ENCODE peak calls at places on chromosomes 3 and 15, in six cellular contexts. D is stimulated activated CD4-positive, alpha-beta T cell treated with anti-CD3 and anti-CD28 coated beads, Interleukin-1b, Interleukin-23, amount 100 ng/mL, for 4 hours; O is ACHN; Q is thoracic aorta; K is RWPE1; W is HuH-7. G is an unnamed sample.

GRCh38 chr3:141227752-141228151 is 3.9 kb upstream of the PXYLP1 start:
- DNase-seq in O (no peak), K (no peak), W (no peak), D (no peak), Q (no peak), G (no peak)

GRCh38 chr15:85094685-85095084 is 113.0 kb downstream of the PDE8A start:
- DNase-seq in W (no peak), D (no peak), O (no peak), Q (no peak), K (no peak), G (no peak)

GRCh38 chr3:157142315-157142714 is 17.6 kb downstream of the CCNL1 start:
- DNase-seq in Q (no peak), W (no peak), O (no peak), D (no peak), K (no peak), G (no peak)

GRCh38 chr3:115251509-115251908 is 104.4 kb upstream of the ZBTB20 start:
- DNase-seq in Q (no peak), W (no peak), K (peak; percentile 19), D (no peak), O (no peak), G (no peak)

GRCh38 chr15:62453356-62453755 is 288.3 kb upstream of the C2CD4B start:
- DNase-seq in W (no peak), Q (no peak), D (no peak), K (no peak), O (no peak), G (no peak)

GRCh38 chr3:117692416-117692995 is 982.9 kb downstream of the TUSC7 start:
- DNase-seq in K (no peak), D (no peak), W (no peak), O (no peak), Q (no peak), G (no peak)

GRCh38 chr3:52231502-52232278 is 6.2 kb upstream of the TLR9 start:
- DNase-seq in O (peak; percentile 57), K (no peak), D (peak; percentile 90), W (peak; percentile 85), Q (no peak), G (peak; percentile 55)

GRCh38 chr3:66107855-66108254 is 69.1 kb upstream of the MAGI1 start:
- DNase-seq in W (no peak), Q (no peak), O (no peak), D (no peak), K (no peak), G (no peak)

GRCh38 chr3:190131329-190131728 is 10.6 kb upstream of the P3H2 start:
- DNase-seq in W (no peak), Q (no peak), O (peak; percentile 49), D (no peak), K (peak; percentile 65), G (peak; percentile 96)

GRCh38 chr3:120680193-120680894 is 1.7 kb downstream of the HGD start:
- DNase-seq in K (no peak), D (no peak), O (no peak), W (no peak), Q (no peak), G (no peak)

GRCh38 chr3:186207515-186207914 is 98.6 kb upstream of the ETV5 start:
- DNase-seq in D (no peak), W (no peak), O (no peak), K (no peak), Q (no peak), G (no peak)

GRCh38 chr15:88897456-88898194 is 2.3 kb upstream of the HAPLN3 start:
- DNase-seq in K (peak; percentile 90), W (peak; percentile 92), O (peak; percentile 77), Q (peak; percentile 58), D (peak; percentile 64), G (peak; percentile 74)

GRCh38 chr3:66153961-66154923 is 66.6 kb upstream of the SLC25A26 start:
- DNase-seq in O (peak; percentile 45), W (no peak), K (no peak), Q (no peak), D (no peak), G (no peak)

GRCh38 chr3:57946970-57947381 is 61.2 kb upstream of the FLNB start:
- DNase-seq in Q (no peak), D (no peak), K (no peak), W (no peak), O (no peak), G (no peak)

GRCh38 chr3:189841474-189842205 is 210.5 kb downstream of the TP63 start:
- DNase-seq in O (no peak), W (no peak), K (peak; percentile 76), D (no peak), Q (no peak), G (no peak)

GRCh38 chr3:42014949-42015533 is 53.1 kb upstream of the ULK4 start:
- DNase-seq in O (peak; percentile 10), K (no peak), D (no peak), W (peak; percentile 60), Q (peak; percentile 8), G (no peak)

GRCh38 chr3:155230382-155230781 is 63.1 kb downstream of the STRIT1 start:
- DNase-seq in K (no peak), Q (no peak), O (no peak), D (no peak), W (no peak), G (no peak)